ENCODE peak calls at places on chromosome 10, in five cellular contexts. J is HCEC 1CT, B is GM12865, T is EH, F is AG04449. Y is an unnamed sample.
A peak's percentile ranks its signal among the peaks of the same experiment; 100 is the strongest.

GRCh38 chr10:95861401-95861800 is 46.4 kb upstream of the CC2D2B start:
- DNase-seq in J (no peak), F (no peak), B (no peak), T (no peak), Y (no peak)

GRCh38 chr10:6729967-6730366 is 149.9 kb upstream of the PRKCQ start:
- DNase-seq in J (no peak), B (no peak), F (no peak), T (no peak), Y (no peak)

GRCh38 chr10:30993155-30993554 is 38.5 kb downstream of the ZNF438 start:
- DNase-seq in T (peak; percentile 32), J (no peak), B (no peak), F (no peak), Y (no peak)

GRCh38 chr10:90920986-90921643 is at the start of gene ANKRD1:
- DNase-seq in T (peak; percentile 97), J (peak; percentile 94), F (peak; percentile 82), B (no peak), Y (no peak)

GRCh38 chr10:133102415-133103095 is 14.8 kb downstream of the ADGRA1 start:
- DNase-seq in B (no peak), F (no peak), J (no peak), T (no peak), Y (no peak)

GRCh38 chr10:127999801-128000200 is 92.9 kb downstream of the PTPRE start:
- DNase-seq in J (no peak), B (no peak), F (no peak), T (no peak), Y (no peak)

GRCh38 chr10:77348711-77349110 is 288.9 kb downstream of the KCNMA1 start:
- DNase-seq in F (no peak), J (no peak), T (peak; percentile 57), B (no peak), Y (no peak)

GRCh38 chr10:62237506-62237905 is 31.1 kb downstream of the RTKN2 start:
- DNase-seq in T (no peak), F (no peak), J (no peak), B (no peak), Y (no peak)

GRCh38 chr10:121316432-121316831 is 281.8 kb downstream of the FGFR2 start:
- DNase-seq in J (no peak), F (no peak), T (no peak), B (no peak), Y (no peak)

GRCh38 chr10:101941871-101942270 is 98.3 kb upstream of the KCNIP2 start:
- DNase-seq in J (peak; percentile 69), T (peak; percentile 63), F (no peak), B (no peak), Y (no peak)

GRCh38 chr10:21637795-21638194 is 103.8 kb downstream of the MLLT10 start:
- DNase-seq in B (no peak), F (no peak), J (no peak), T (no peak), Y (no peak)

GRCh38 chr10:44897049-44897448 is 14.1 kb upstream of the TMEM72 start:
- DNase-seq in T (no peak), B (no peak), J (no peak), F (no peak), Y (no peak)

GRCh38 chr10:86385806-86386205 is 19.2 kb upstream of the GRID1 start:
- DNase-seq in B (no peak), J (no peak), T (no peak), F (no peak), Y (no peak)

GRCh38 chr10:45418859-45419672 is 45.0 kb downstream of the ALOX5 start:
- DNase-seq in T (peak; percentile 50), J (no peak), B (peak; percentile 94), F (no peak), Y (no peak)

GRCh38 chr10:14438576-14438975 is 107.9 kb upstream of the FRMD4A start:
- DNase-seq in F (no peak), T (peak; percentile 5), J (no peak), B (no peak), Y (no peak)

GRCh38 chr10:93999401-93999851 is 5.7 kb downstream of the PLCE1 start:
- DNase-seq in J (peak; percentile 6), B (no peak), T (peak; percentile 84), F (no peak), Y (no peak)

GRCh38 chr10:118584181-118584954 is 11.1 kb downstream of the PRLHR start:
- DNase-seq in J (peak; percentile 88), T (peak; percentile 82), B (no peak), F (peak; percentile 10), Y (no peak)

GRCh38 chr10:44513592-44513991 is 128.7 kb upstream of the CXCL12 start:
- DNase-seq in B (no peak), T (peak; percentile 63), F (no peak), J (no peak), Y (no peak)

GRCh38 chr10:70575486-70575873 is 27.1 kb downstream of the PRF1 start:
- DNase-seq in J (no peak), F (no peak), T (no peak), B (no peak), Y (no peak)

GRCh38 chr10:122112625-122113160 is 123.7 kb downstream of the TACC2 start:
- DNase-seq in J (peak; percentile 96), T (peak; percentile 98), F (peak; percentile 57), B (peak; percentile 10), Y (no peak)

GRCh38 chr10:103890194-103890658 is 27.8 kb downstream of the STN1 start:
- DNase-seq in B (no peak), J (no peak), T (no peak), F (no peak), Y (no peak)

Y was measured in NCI-H187.